ENCODE peak calls at places on chromosomes 16 and 17, in seven cellular contexts. O is kidney epithelial cell; N is astrocyte; C is brain microvascular endothelial cell; R is heart left ventricle; J is pancreas; I is CD8-positive, alpha-beta T cell. B is an unnamed sample.
A peak's percentile ranks its signal among the peaks of the same experiment; 100 is the strongest.

GRCh38 chr17:65359016-65359415 is 202.4 kb downstream of the AXIN2 start:
- DNase-seq in I (no peak), R (no peak), O (peak; percentile 82), J (no peak), C (peak; percentile 83), N (peak; percentile 90), B (no peak)

GRCh38 chr17:82160081-82160480 is 52.6 kb downstream of the CCDC57 start:
- DNase-seq in J (no peak), N (no peak), R (no peak), I (no peak), C (peak; percentile 7), O (peak; percentile 23), B (no peak)

GRCh38 chr17:49715221-49715620 is 7.5 kb upstream of the SLC35B1 start:
- DNase-seq in I (no peak), O (no peak), N (no peak), J (no peak), C (no peak), R (no peak), B (no peak)

GRCh38 chr16:48054881-48055601 is 100.8 kb downstream of the ABCC12 start:
- DNase-seq in J (peak; percentile 26), C (peak; percentile 40), R (peak; percentile 28), O (peak; percentile 10), I (no peak), N (peak; percentile 47), B (peak; percentile 66)

GRCh38 chr17:69637399-69638165 is 223.1 kb downstream of the MAP2K6 start:
- DNase-seq in R (no peak), J (no peak), C (peak; percentile 8), I (no peak), N (peak; percentile 84), O (peak; percentile 38), B (no peak)

GRCh38 chr16:24950275-24950674 is 64.9 kb downstream of the ARHGAP17 start:
- DNase-seq in N (peak; percentile 74), O (no peak), C (peak; percentile 72), R (no peak), J (no peak), I (no peak), B (no peak)

GRCh38 chr16:57475711-57476339 is 10.5 kb downstream of the DOK4 start:
- DNase-seq in N (peak; percentile 8), O (no peak), J (no peak), R (no peak), I (no peak), C (peak; percentile 49), B (peak; percentile 88)

GRCh38 chr17:17480593-17481148 is 3.9 kb downstream of the MED9 start:
- DNase-seq in C (no peak), J (no peak), I (no peak), N (no peak), R (no peak), O (no peak), B (no peak)

GRCh38 chr16:88458039-88458772 is 5.1 kb downstream of the ZFPM1 start:
- DNase-seq in I (no peak), C (no peak), J (no peak), O (no peak), R (no peak), N (no peak), B (no peak)

GRCh38 chr17:80158846-80159245 is 11.0 kb upstream of the CARD14 start:
- DNase-seq in I (no peak), J (no peak), C (no peak), O (no peak), N (no peak), R (no peak), B (no peak)

GRCh38 chr17:75625813-75626486 is 7.3 kb upstream of the SMIM5 start:
- DNase-seq in O (no peak), I (no peak), R (no peak), N (no peak), J (no peak), C (no peak), B (peak; percentile 78)

GRCh38 chr17:46977348-46977747 is 1.7 kb downstream of the RPRML start:
- DNase-seq in J (peak; percentile 54), O (peak; percentile 31), I (no peak), N (peak; percentile 11), R (no peak), C (no peak), B (no peak)

GRCh38 chr17:46975287-46975686 is 3.8 kb downstream of the RPRML start:
- DNase-seq in N (no peak), R (no peak), C (no peak), O (no peak), I (no peak), J (no peak), B (no peak)

GRCh38 chr17:46978489-46979022 is 497 bp downstream of the RPRML start:
- DNase-seq in J (no peak), N (no peak), C (no peak), O (no peak), I (no peak), R (no peak), B (peak; percentile 36)

GRCh38 chr17:46977750-46978488 is 1.1 kb downstream of the RPRML start:
- DNase-seq in N (no peak), C (no peak), J (no peak), I (no peak), R (no peak), O (no peak), B (no peak)

DNA sequence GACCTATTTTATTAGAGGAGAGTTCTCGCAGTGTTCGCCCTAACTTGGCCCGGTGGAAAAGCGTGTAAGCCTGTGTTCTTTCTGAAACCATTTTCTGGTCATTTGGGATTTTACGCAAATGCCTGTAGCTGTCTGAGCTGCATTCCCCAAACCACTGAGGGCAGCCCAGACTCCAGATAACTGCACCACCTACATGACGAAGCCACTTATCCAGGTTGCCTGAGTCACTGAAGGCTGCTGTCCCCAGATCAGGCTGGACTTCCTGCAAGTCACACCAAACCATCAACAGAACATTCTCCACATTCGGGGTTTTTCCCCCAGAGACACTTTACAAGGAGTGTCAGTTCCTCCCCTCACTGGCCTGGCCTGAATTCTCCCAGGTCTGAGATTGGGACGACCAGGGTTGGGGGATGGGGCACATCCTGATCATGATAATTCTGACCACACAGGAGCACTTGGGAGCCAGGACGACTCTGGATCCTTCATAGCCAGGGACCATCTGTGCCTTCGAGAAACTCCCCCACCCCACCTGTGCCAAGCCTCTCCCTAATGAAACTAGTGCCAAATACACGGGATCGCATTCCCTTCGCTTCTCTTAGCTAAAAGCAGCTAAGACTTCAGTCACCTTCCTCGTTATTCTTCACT is 2.3 kb downstream of the RPRML start:
- DNase-seq in C (no peak), J (no peak), I (no peak), N (no peak), O (no peak), R (no peak), B (no peak)
- TF ChIP-seq CTCF in C (no peak), J (no peak), I (no peak), N (no peak), O (no peak), R (no peak), B (no peak)

GRCh38 chr16:10983175-10983558 is 38.8 kb downstream of the CLEC16A start:
- DNase-seq in C (no peak), N (no peak), I (no peak), J (no peak), O (no peak), R (no peak), B (no peak)

GRCh38 chr16:10979717-10980601 is 35.6 kb downstream of the CLEC16A start:
- DNase-seq in O (no peak), J (no peak), N (peak; percentile 51), I (no peak), C (no peak), R (peak; percentile 33), B (no peak)

GRCh38 chr16:10980811-10981210 is 36.4 kb downstream of the CLEC16A start:
- DNase-seq in R (no peak), C (no peak), N (no peak), I (no peak), J (no peak), O (no peak), B (no peak)

GRCh38 chr16:10982430-10983174 is 38.2 kb downstream of the CLEC16A start:
- DNase-seq in R (no peak), C (no peak), O (no peak), I (no peak), N (no peak), J (no peak), B (no peak)

DNA sequence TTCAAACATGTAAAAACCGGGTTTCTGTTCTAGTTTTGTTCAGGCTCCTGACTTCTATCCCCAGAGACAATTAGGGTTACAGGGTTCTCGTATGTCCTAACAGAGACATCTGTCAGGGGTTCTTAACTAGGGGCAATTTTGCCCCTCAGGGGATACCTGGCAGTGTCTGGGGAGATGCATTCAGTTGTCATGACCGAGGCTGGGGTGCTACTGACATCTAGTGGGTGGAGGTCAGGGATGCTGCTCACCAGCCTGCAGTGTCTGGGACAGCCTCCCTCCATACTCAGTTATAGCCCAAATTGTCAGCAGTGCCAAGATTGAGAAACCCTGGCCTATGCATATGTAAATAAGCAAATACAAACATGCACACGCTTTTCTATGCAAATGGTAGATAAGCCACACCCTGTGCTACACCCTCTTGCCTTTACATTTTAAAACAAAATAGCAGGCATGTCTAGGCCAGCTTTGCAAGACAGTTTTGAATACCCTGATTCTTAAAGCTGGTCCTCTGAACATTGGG is 37.4 kb downstream of the CLEC16A start:
- DNase-seq in J (no peak), N (no peak), R (no peak), C (no peak), I (no peak), O (no peak), B (peak; percentile 57)
- TF ChIP-seq CTCF in J (no peak), N (peak; percentile 16), R (no peak), C (peak; percentile 53), I (no peak), O (peak; percentile 38), B (peak; percentile 75)

GRCh38 chr16:23045025-23045424 is 104.2 kb downstream of the USP31 start:
- DNase-seq in O (no peak), J (no peak), R (no peak), N (no peak), C (no peak), I (no peak), B (no peak)

GRCh38 chr16:23052908-23053580 is 96.2 kb downstream of the USP31 start:
- DNase-seq in N (no peak), C (no peak), J (no peak), I (no peak), R (no peak), O (no peak), B (no peak)

GRCh38 chr16:23048164-23048563 is 101.1 kb downstream of the USP31 start:
- DNase-seq in J (no peak), O (no peak), N (no peak), I (no peak), R (no peak), C (no peak), B (no peak)
- TF ChIP-seq CTCF in J (no peak), O (no peak), N (no peak), I (no peak), R (no peak), C (no peak), B (no peak)

GRCh38 chr16:22052985-22053384 is 39.4 kb upstream of the VWA3A start:
- DNase-seq in J (no peak), I (no peak), C (no peak), N (no peak), O (no peak), R (no peak), B (no peak)

GRCh38 chr16:22054847-22055590 is 37.3 kb upstream of the VWA3A start:
- DNase-seq in O (no peak), I (no peak), J (no peak), C (no peak), R (no peak), N (no peak), B (no peak)

GRCh38 chr16:22050963-22051362 is 41.4 kb upstream of the VWA3A start:
- DNase-seq in I (no peak), O (no peak), N (no peak), R (no peak), C (no peak), J (no peak), B (no peak)

GRCh38 chr16:22053921-22054341 is 38.4 kb upstream of the VWA3A start:
- DNase-seq in J (no peak), N (no peak), I (no peak), O (no peak), C (no peak), R (no peak), B (no peak)

GRCh38 chr16:22055881-22056280 is 36.5 kb upstream of the VWA3A start:
- DNase-seq in O (no peak), J (no peak), C (no peak), I (no peak), R (no peak), N (no peak), B (no peak)
- TF ChIP-seq CTCF in O (peak; percentile 21), J (no peak), C (peak; percentile 46), I (no peak), R (no peak), N (peak; percentile 2), B (no peak)